ENCODE peak calls at places on chromosomes 6 and 20, in eight cellular contexts. W, I, J, Q, D, P, A and N are unnamed samples.

GRCh38 chr20:33568378-33569289 is 78.7 kb downstream of the CBFA2T2 start:
- DNase-seq in D (peak; percentile 96), W (no peak), P (no peak), Q (peak; percentile 34), I (peak; percentile 23), J (no peak), A (no peak), N (no peak)

GRCh38 chr6:44054635-44055559 is 72.4 kb downstream of the MRPL14 start:
- DNase-seq in P (no peak), A (no peak), J (no peak), D (no peak), W (no peak), I (no peak), Q (peak; percentile 72), N (no peak)

GRCh38 chr6:139240161-139241010 is 51.4 kb downstream of the TXLNB start:
- DNase-seq in W (no peak), I (no peak), P (no peak), A (no peak), Q (peak; percentile 83), D (no peak), J (no peak), N (no peak)

GRCh38 chr6:14883921-14884320 is 361.9 kb upstream of the JARID2 start:
- DNase-seq in Q (peak; percentile 31), I (no peak), A (no peak), J (no peak), W (no peak), P (no peak), D (peak; percentile 1), N (no peak)

GRCh38 chr6:37696220-37696840 is 1.4 kb downstream of the MDGA1 start:
- DNase-seq in I (peak; percentile 16), Q (no peak), W (no peak), J (no peak), P (peak; percentile 13), A (no peak), D (no peak), N (peak; percentile 13)

GRCh38 chr6:117907600-117908245 is 659 bp downstream of the SLC35F1 start:
- DNase-seq in W (no peak), P (no peak), J (peak; percentile 25), Q (no peak), A (no peak), I (no peak), D (no peak), N (no peak)

GRCh38 chr6:33018904-33019303 is 9.5 kb upstream of the HLA-DOA start:
- DNase-seq in I (peak; percentile 82), W (no peak), A (no peak), J (no peak), Q (peak; percentile 49), P (peak; percentile 37), D (no peak), N (peak; percentile 19)

GRCh38 chr6:78530208-78530607 is 337.1 kb upstream of the IRAK1BP1 start:
- DNase-seq in W (no peak), D (no peak), A (no peak), P (no peak), I (no peak), Q (no peak), J (no peak), N (no peak)

GRCh38 chr20:50517817-50518154 is 7.6 kb downstream of the PTPN1 start:
- DNase-seq in P (no peak), J (no peak), D (no peak), Q (no peak), W (no peak), A (no peak), I (no peak), N (peak; percentile 24)

GRCh38 chr6:161008245-161008644 is 16.7 kb downstream of the MAP3K4 start:
- DNase-seq in P (no peak), I (no peak), Q (no peak), J (no peak), W (no peak), A (no peak), D (no peak), N (no peak)

GRCh38 chr6:28393912-28394662 is 5.5 kb downstream of the ZSCAN12 start:
- DNase-seq in J (no peak), I (no peak), P (no peak), W (no peak), D (no peak), A (no peak), Q (no peak), N (no peak)